ENCODE peak calls at places on chromosomes 5 and 9, in eight cellular contexts. Y, I, H, R, Q, T, D and W are unnamed samples.

GRCh38 chr9:72477862-72478564 is 43.4 kb upstream of the TMC1 start:
- DNase-seq in Y (no peak), I (peak; percentile 78), H (peak; percentile 69), R (no peak), Q (peak; percentile 51), T (no peak), D (no peak), W (no peak)

GRCh38 chr9:20621553-20622329 is 558 bp downstream of the MLLT3 start:
- DNase-seq in Y (no peak), I (peak; percentile 79), H (peak; percentile 68), R (peak; percentile 57), Q (peak; percentile 47), T (peak; percentile 57), D (peak; percentile 49), W (no peak)

GRCh38 chr9:98887918-98888510 is 55.7 kb upstream of the COL15A1 start:
- DNase-seq in Y (no peak), I (peak; percentile 33), H (no peak), R (no peak), Q (no peak), T (no peak), D (no peak), W (no peak)

GRCh38 chr5:61182449-61182848 is 20.2 kb upstream of the SMIM15 start:
- DNase-seq in Y (no peak), I (peak; percentile 55), H (no peak), R (no peak), Q (no peak), T (no peak), D (no peak), W (no peak)

GRCh38 chr9:34602906-34603305 is 9.0 kb downstream of the RPP25L start:
- DNase-seq in Y (no peak), I (no peak), H (no peak), R (no peak), Q (no peak), T (no peak), D (no peak), W (no peak)

GRCh38 chr5:76607353-76607871 is 15.8 kb downstream of the F2RL2 start:
- DNase-seq in Y (no peak), I (peak; percentile 27), H (no peak), R (no peak), Q (no peak), T (peak; percentile 70), D (no peak), W (no peak)

GRCh38 chr5:171521219-171521633 is 101.8 kb downstream of the FGF18 start:
- DNase-seq in Y (no peak), I (peak; percentile 84), H (no peak), R (no peak), Q (no peak), T (no peak), D (no peak), W (no peak)

GRCh38 chr5:67299317-67299716 is 102.7 kb upstream of the CD180 start:
- DNase-seq in Y (no peak), I (no peak), H (no peak), R (no peak), Q (no peak), T (no peak), D (no peak), W (no peak)

GRCh38 chr5:137118629-137119028 is 380.5 kb downstream of the SPOCK1 start:
- DNase-seq in Y (no peak), I (no peak), H (no peak), R (no peak), Q (no peak), T (no peak), D (no peak), W (no peak)

GRCh38 chr5:137113161-137113560 is 386.0 kb downstream of the SPOCK1 start:
- DNase-seq in Y (no peak), I (no peak), H (no peak), R (no peak), Q (no peak), T (no peak), D (no peak), W (no peak)

GRCh38 chr5:137113939-137114338 is 385.2 kb downstream of the SPOCK1 start:
- DNase-seq in Y (no peak), I (no peak), H (no peak), R (no peak), Q (no peak), T (no peak), D (no peak), W (no peak)

GRCh38 chr5:137115152-137115551 is 384.0 kb downstream of the SPOCK1 start:
- DNase-seq in Y (no peak), I (no peak), H (no peak), R (no peak), Q (no peak), T (no peak), D (no peak), W (no peak)

DNA sequence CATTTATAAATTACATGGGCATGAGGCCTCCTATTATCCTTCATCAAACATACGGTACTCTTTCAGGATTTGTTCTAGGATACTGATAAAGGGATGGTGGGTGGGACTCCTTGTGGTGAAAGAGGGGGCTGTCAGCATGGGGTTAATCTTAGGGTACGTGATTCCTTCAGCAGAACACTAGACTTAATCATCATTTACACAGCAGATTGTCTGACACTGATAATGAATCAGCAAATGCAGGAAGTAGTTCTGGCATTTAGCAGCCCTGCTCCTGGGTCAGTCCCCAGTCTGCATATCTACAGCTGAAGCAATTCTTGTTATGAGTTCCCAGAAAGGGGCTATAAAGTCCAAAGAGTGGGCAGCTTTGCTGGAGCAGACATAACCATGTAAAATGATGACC is 384.6 kb downstream of the SPOCK1 start:
- DNase-seq in Y (no peak), I (peak; percentile 29), H (no peak), R (no peak), Q (no peak), T (no peak), D (no peak), W (no peak)
- TF ChIP-seq CTCF in Y (no peak), I (no peak), H (no peak), R (no peak), Q (no peak), T (peak; percentile 9), D (no peak), W (no peak)

GRCh38 chr9:105632807-105633206 is 29.4 kb upstream of the TAL2 start:
- DNase-seq in Y (no peak), I (no peak), H (no peak), R (no peak), Q (no peak), T (no peak), D (no peak), W (no peak)

GRCh38 chr9:105639936-105640335 is 22.3 kb upstream of the TAL2 start:
- DNase-seq in Y (no peak), I (no peak), H (no peak), R (no peak), Q (no peak), T (no peak), D (no peak), W (no peak)

GRCh38 chr9:105636331-105636730 is 25.9 kb upstream of the TAL2 start:
- DNase-seq in Y (no peak), I (peak; percentile 50), H (no peak), R (no peak), Q (no peak), T (no peak), D (no peak), W (no peak)

GRCh38 chr9:105633373-105633772 is 28.9 kb upstream of the TAL2 start:
- DNase-seq in Y (no peak), I (no peak), H (no peak), R (no peak), Q (no peak), T (no peak), D (no peak), W (no peak)

DNA sequence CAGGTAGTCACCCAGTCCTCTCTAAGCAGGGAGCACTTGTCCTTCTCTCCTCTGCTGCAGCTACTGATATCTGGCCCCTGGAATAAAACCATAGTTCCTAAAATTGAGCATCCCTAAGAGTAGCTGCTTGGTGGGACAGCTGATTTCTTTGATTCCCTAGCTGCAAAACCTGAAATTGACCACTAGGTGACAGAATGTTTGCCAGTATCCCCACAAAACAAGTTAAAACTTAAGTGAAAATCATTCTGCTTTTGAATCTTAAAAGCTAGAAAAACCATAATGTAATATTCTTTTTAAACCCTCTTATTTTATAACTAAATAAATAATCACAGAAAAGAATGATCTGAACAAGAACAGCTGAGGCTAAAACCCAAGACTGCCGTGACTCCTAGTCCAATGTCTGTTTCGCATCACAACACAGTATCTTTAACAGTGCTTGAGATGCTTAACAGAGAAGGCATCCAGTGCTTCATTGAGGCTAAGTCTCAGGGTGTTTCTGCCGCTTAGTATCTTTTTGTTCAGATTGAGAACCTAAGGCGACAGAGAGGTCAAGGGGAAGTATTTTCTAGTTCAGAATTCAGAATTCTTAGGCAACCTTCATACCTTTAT is 24.4 kb upstream of the TAL2 start:
- DNase-seq in Y (no peak), I (no peak), H (no peak), R (no peak), Q (no peak), T (peak; percentile 13), D (no peak), W (no peak)
- TF ChIP-seq CTCF in Y (peak; percentile 61), I (peak; percentile 53), H (no peak), R (no peak), Q (peak; percentile 34), T (peak; percentile 86), D (peak; percentile 41), W (peak; percentile 26)

GRCh38 chr9:76216161-76216649 is 178.0 kb downstream of the RFK start:
- DNase-seq in Y (no peak), I (peak; percentile 97), H (no peak), R (no peak), Q (peak; percentile 24), T (no peak), D (no peak), W (no peak)

GRCh38 chr9:76218868-76219462 is 175.3 kb downstream of the RFK start:
- DNase-seq in Y (no peak), I (no peak), H (no peak), R (no peak), Q (no peak), T (no peak), D (no peak), W (no peak)

GRCh38 chr9:76213751-76214150 is 180.5 kb downstream of the RFK start:
- DNase-seq in Y (no peak), I (no peak), H (no peak), R (no peak), Q (no peak), T (no peak), D (no peak), W (no peak)

GRCh38 chr9:76218151-76218867 is 175.9 kb downstream of the RFK start:
- DNase-seq in Y (no peak), I (no peak), H (no peak), R (no peak), Q (no peak), T (no peak), D (no peak), W (no peak)

DNA sequence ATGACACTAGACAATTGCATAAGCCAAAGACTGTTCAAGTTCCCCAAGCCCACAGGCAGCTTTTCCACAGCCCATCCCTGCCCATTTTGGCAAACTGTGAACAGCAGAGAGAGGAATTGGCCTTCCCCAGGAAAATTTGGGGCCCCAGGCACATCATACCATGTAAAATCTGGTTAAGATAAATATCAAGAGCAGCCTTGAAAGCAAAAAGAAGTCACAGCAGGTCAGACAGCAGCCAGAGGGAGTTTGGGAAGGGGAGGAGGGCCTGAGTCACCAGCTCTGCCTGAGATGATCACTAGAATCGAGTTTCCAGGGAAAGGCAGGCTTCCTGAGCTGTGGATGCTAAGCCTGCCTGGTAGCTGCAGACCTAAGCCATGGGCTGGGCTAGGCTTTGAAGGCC is 179.2 kb downstream of the RFK start:
- DNase-seq in Y (no peak), I (peak; percentile 61), H (no peak), R (no peak), Q (no peak), T (no peak), D (no peak), W (no peak)
- TF ChIP-seq CTCF in Y (no peak), I (peak; percentile 10), H (no peak), R (no peak), Q (no peak), T (no peak), D (no peak), W (no peak)

GRCh38 chr5:41112486-41113455 is 41.6 kb upstream of the MROH2B start:
- DNase-seq in Y (no peak), I (peak; percentile 39), H (no peak), R (no peak), Q (no peak), T (no peak), D (no peak), W (no peak)

GRCh38 chr5:41122459-41122858 is 51.3 kb upstream of the MROH2B start:
- DNase-seq in Y (no peak), I (no peak), H (no peak), R (no peak), Q (no peak), T (peak; percentile 7), D (peak; percentile 18), W (no peak)

GRCh38 chr5:41115281-41115680 is 44.1 kb upstream of the MROH2B start:
- DNase-seq in Y (no peak), I (peak; percentile 75), H (no peak), R (no peak), Q (no peak), T (no peak), D (no peak), W (no peak)

GRCh38 chr5:41120600-41120999 is 49.5 kb upstream of the MROH2B start:
- DNase-seq in Y (no peak), I (no peak), H (no peak), R (no peak), Q (no peak), T (no peak), D (no peak), W (no peak)

GRCh38 chr5:41118177-41118576 is 47.0 kb upstream of the MROH2B start:
- DNase-seq in Y (no peak), I (no peak), H (no peak), R (no peak), Q (no peak), T (no peak), D (no peak), W (no peak)
- TF ChIP-seq CTCF in Y (no peak), I (no peak), H (no peak), R (no peak), Q (no peak), T (no peak), D (no peak), W (peak; percentile 15)